ENCODE peak calls at places on chromosomes 7 and 10, in six cellular contexts. Z is right lobe of liver, V is uterus, N is body of pancreas, D is fibroblast of lung, T is PC-9. J is an unnamed sample.
A peak's percentile ranks its signal among the peaks of the same experiment; 100 is the strongest.

GRCh38 chr10:119370972-119371703 is 163.8 kb downstream of the GRK5 start:
- DNase-seq in Z (no peak), V (peak; percentile 46), N (no peak), D (peak; percentile 68), T (no peak), J (no peak)

GRCh38 chr7:128215739-128216138 is 25.3 kb upstream of the LEP start:
- DNase-seq in Z (no peak), V (no peak), N (no peak), D (peak; percentile 65), T (no peak), J (no peak)

GRCh38 chr10:128422221-128422620 is 296.0 kb upstream of the MKI67 start:
- DNase-seq in Z (no peak), V (no peak), N (no peak), D (no peak), T (no peak), J (no peak)

GRCh38 chr10:100912013-100912608 is 652 bp upstream of the SLF2 start:
- DNase-seq in Z (no peak), V (no peak), N (peak; percentile 15), D (peak; percentile 57), T (no peak), J (no peak)

GRCh38 chr10:98423691-98424120 is 8.7 kb upstream of the PYROXD2 start:
- DNase-seq in Z (no peak), V (no peak), N (no peak), D (no peak), T (no peak), J (peak; percentile 50)

GRCh38 chr7:158018971-158019645 is 568.5 kb downstream of the PTPRN2 start:
- DNase-seq in Z (no peak), V (no peak), N (no peak), D (no peak), T (no peak), J (no peak)

GRCh38 chr10:73758704-73759511 is 14.7 kb downstream of the SEC24C start:
- DNase-seq in Z (no peak), V (no peak), N (no peak), D (no peak), T (no peak), J (no peak)

GRCh38 chr7:111730476-111731300 is 168.4 kb upstream of the IMMP2L start:
- DNase-seq in Z (no peak), V (no peak), N (no peak), D (peak; percentile 23), T (no peak), J (peak; percentile 26)

GRCh38 chr10:88507380-88507779 is 75.7 kb downstream of the RNLS start:
- DNase-seq in Z (no peak), V (peak; percentile 22), N (no peak), D (no peak), T (no peak), J (no peak)

GRCh38 chr10:48609441-48609840 is 4.6 kb upstream of the ARHGAP22 start:
- DNase-seq in Z (no peak), V (no peak), N (no peak), D (no peak), T (no peak), J (no peak)

GRCh38 chr7:131898418-131898817 is 342.0 kb upstream of the PODXL start:
- DNase-seq in Z (no peak), V (no peak), N (no peak), D (peak; percentile 84), T (no peak), J (no peak)

GRCh38 chr10:129800-130199 is 5.5 kb upstream of the ZMYND11 start:
- DNase-seq in Z (no peak), V (no peak), N (no peak), D (no peak), T (no peak), J (peak; percentile 34)

GRCh38 chr10:116765549-116766162 is 23.3 kb upstream of the HSPA12A start:
- DNase-seq in Z (no peak), V (no peak), N (peak; percentile 56), D (no peak), T (no peak), J (peak; percentile 35)

GRCh38 chr7:120272261-120272895 is 597 bp upstream of the KCND2 start:
- DNase-seq in Z (no peak), V (peak; percentile 42), N (peak; percentile 28), D (peak; percentile 45), T (peak; percentile 44), J (peak; percentile 32)

GRCh38 chr7:45088821-45089313 is at the start of gene NACAD:
- DNase-seq in Z (no peak), V (peak; percentile 56), N (no peak), D (peak; percentile 28), T (no peak), J (peak; percentile 32)

GRCh38 chr10:44424298-44424697 is 39.4 kb upstream of the CXCL12 start:
- DNase-seq in Z (no peak), V (no peak), N (no peak), D (no peak), T (no peak), J (no peak)

GRCh38 chr7:157204134-157204533 is 65.4 kb downstream of the UBE3C start:
- DNase-seq in Z (no peak), V (no peak), N (no peak), D (no peak), T (no peak), J (no peak)

GRCh38 chr10:90602815-90603600 is 254.8 kb downstream of the HTR7 start:
- DNase-seq in Z (no peak), V (no peak), N (peak; percentile 2), D (peak; percentile 79), T (no peak), J (no peak)

GRCh38 chr10:266974-267425 is 131.7 kb downstream of the ZMYND11 start:
- DNase-seq in Z (no peak), V (no peak), N (peak; percentile 40), D (peak; percentile 46), T (peak; percentile 40), J (no peak)

GRCh38 chr10:63976538-63976937 is 455.3 kb downstream of the REEP3 start:
- DNase-seq in Z (peak; percentile 46), V (no peak), N (peak; percentile 48), D (peak; percentile 1), T (no peak), J (peak; percentile 67)

GRCh38 chr7:105496501-105496900 is 25.6 kb downstream of the PUS7 start:
- DNase-seq in Z (no peak), V (no peak), N (no peak), D (peak; percentile 87), T (no peak), J (peak; percentile 50)

GRCh38 chr10:62501547-62501946 is 127.4 kb downstream of the ZNF365 start:
- DNase-seq in Z (no peak), V (no peak), N (no peak), D (peak; percentile 42), T (no peak), J (no peak)

GRCh38 chr7:159329979-159330378 is 185.3 kb upstream of the VIPR2 start:
- DNase-seq in Z (no peak), V (no peak), N (no peak), D (no peak), T (no peak), J (no peak)

GRCh38 chr7:158576050-158576762 is 11.4 kb downstream of the PTPRN2 start:
- DNase-seq in Z (no peak), V (no peak), N (peak; percentile 25), D (no peak), T (no peak), J (no peak)

GRCh38 chr10:31018977-31019376 is 12.7 kb downstream of the ZNF438 start:
- DNase-seq in Z (no peak), V (no peak), N (no peak), D (no peak), T (no peak), J (no peak)

GRCh38 chr7:10845225-10845624 is 128.4 kb upstream of the PHF14 start:
- DNase-seq in Z (no peak), V (no peak), N (no peak), D (no peak), T (no peak), J (no peak)

GRCh38 chr10:132331259-132331955 is 586 bp upstream of the LRRC27 start:
- DNase-seq in Z (no peak), V (no peak), N (no peak), D (no peak), T (no peak), J (no peak)

GRCh38 chr7:148633761-148634160 is 43.2 kb downstream of the C7orf33 start:
- DNase-seq in Z (no peak), V (no peak), N (no peak), D (peak; percentile 26), T (no peak), J (no peak)

GRCh38 chr10:102994551-102995295 is 76.6 kb downstream of the CNNM2 start:
- DNase-seq in Z (no peak), V (no peak), N (no peak), D (no peak), T (no peak), J (no peak)

GRCh38 chr10:108465871-108466641 is 1301.5 kb upstream of the SORCS1 start:
- DNase-seq in Z (peak; percentile 65), V (no peak), N (peak; percentile 44), D (peak; percentile 43), T (no peak), J (no peak)
- H3K4me3 ChIP-seq in Z (peak overlapping the region; percentile 58), V (peak overlapping the region; percentile 47), N (peak overlapping the region; percentile 29), D (peak overlapping the region; percentile 21), T (no peak overlapping the region), J (no peak overlapping the region)

GRCh38 chr10:71191459-71192113 is 20.8 kb upstream of the UNC5B start:
- DNase-seq in Z (no peak), V (no peak), N (no peak), D (no peak), T (no peak), J (no peak)

GRCh38 chr10:71188201-71188600 is 24.2 kb upstream of the UNC5B start:
- DNase-seq in Z (no peak), V (no peak), N (no peak), D (no peak), T (no peak), J (peak; percentile 32)

GRCh38 chr10:71193516-71193915 is 18.9 kb upstream of the UNC5B start:
- DNase-seq in Z (no peak), V (no peak), N (no peak), D (no peak), T (no peak), J (peak; percentile 29)

GRCh38 chr10:71187600-71187999 is 24.8 kb upstream of the UNC5B start:
- DNase-seq in Z (no peak), V (peak; percentile 55), N (peak; percentile 83), D (peak; percentile 8), T (no peak), J (no peak)

GRCh38 chr10:71191019-71191418 is 21.4 kb upstream of the UNC5B start:
- DNase-seq in Z (no peak), V (no peak), N (no peak), D (no peak), T (no peak), J (no peak)
- H3K4me1 ChIP-seq in Z (no peaks in the 10 kb centered on the region), V (peaks cover 4% of the 10 kb centered on the region), N (peaks cover 12% of the 10 kb centered on the region), D (no peaks in the 10 kb centered on the region), T (no peaks in the 10 kb centered on the region), J (no peaks in the 10 kb centered on the region)

GRCh38 chr10:95288273-95288672 is 2.5 kb downstream of the PDLIM1 start:
- DNase-seq in Z (no peak), V (no peak), N (no peak), D (no peak), T (no peak), J (no peak)
- H3K4me3 ChIP-seq in Z (no peak overlapping the region), V (no peak overlapping the region), N (no peak overlapping the region), D (no peak overlapping the region), T (peak overlapping the region; percentile 59), J (peak overlapping the region; percentile 89)

DNA sequence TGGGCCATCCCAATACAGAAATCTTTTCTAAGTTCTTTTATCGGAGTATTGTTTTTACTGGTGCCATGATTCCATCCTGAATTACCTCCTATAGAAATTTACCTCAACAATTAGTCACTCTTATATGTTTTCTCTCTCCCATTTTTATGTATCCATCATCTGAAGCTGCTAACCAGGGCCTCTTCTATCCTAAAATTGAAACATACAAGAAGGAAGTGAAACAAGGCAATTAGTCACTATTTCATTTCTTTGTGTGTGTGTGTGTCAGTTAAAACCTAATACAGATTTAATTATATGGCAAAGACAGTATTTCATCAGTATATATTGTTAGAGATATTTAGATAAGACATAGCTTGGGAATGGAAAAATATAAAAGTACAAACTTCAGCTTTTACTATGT is 148.4 kb upstream of the AHR start:
- DNase-seq in Z (no peak), V (no peak), N (no peak), D (no peak), T (no peak), J (no peak)
- H3K4me1 ChIP-seq in Z (no peaks in the 10 kb centered on the region), V (no peaks in the 10 kb centered on the region), N (no peaks in the 10 kb centered on the region), D (no peaks in the 10 kb centered on the region), T (no peaks in the 10 kb centered on the region), J (no peaks in the 10 kb centered on the region)

J was measured in Caco-2.